ENCODE peak calls at places on chromosomes 1 and 21, in five cellular contexts. One of them, this sample, is unnamed.
A peak's percentile ranks its signal among the peaks of the same experiment; 100 is the strongest.

GRCh38 chr1:201713093-201713810 is 115.7 kb upstream of the IPO9 start:
- DNase-seq in fibroblast of the aortic adventitia: peak; percentile 99
- DNase-seq in cerebellar cortex: peak; percentile 46
- DNase-seq in D341Med: no peak
- DNase-seq in lower leg skin: peak; percentile 96
- DNase-seq in this sample: no peak

GRCh38 chr1:226679853-226680516 is 59.1 kb downstream of the ITPKB start:
- DNase-seq in fibroblast of the aortic adventitia: peak; percentile 77
- DNase-seq in cerebellar cortex: peak; percentile 73
- DNase-seq in D341Med: no peak
- DNase-seq in lower leg skin: peak; percentile 85
- DNase-seq in this sample: peak; percentile 89

GRCh38 chr1:224880593-224881307 is 48.7 kb upstream of the DNAH14 start:
- DNase-seq in fibroblast of the aortic adventitia: no peak
- DNase-seq in cerebellar cortex: no peak
- DNase-seq in D341Med: no peak
- DNase-seq in lower leg skin: no peak
- DNase-seq in this sample: no peak

GRCh38 chr1:92877081-92877711 is 45.4 kb downstream of the RPL5 start:
- DNase-seq in fibroblast of the aortic adventitia: no peak
- DNase-seq in cerebellar cortex: peak; percentile 90
- DNase-seq in D341Med: no peak
- DNase-seq in lower leg skin: no peak
- DNase-seq in this sample: no peak

GRCh38 chr1:82867781-82868180 is 1067.0 kb downstream of the ADGRL2 start:
- DNase-seq in fibroblast of the aortic adventitia: no peak
- DNase-seq in cerebellar cortex: no peak
- DNase-seq in D341Med: no peak
- DNase-seq in lower leg skin: no peak
- DNase-seq in this sample: no peak

GRCh38 chr1:220287129-220287528 is 14.9 kb upstream of the RAB3GAP2 start:
- DNase-seq in fibroblast of the aortic adventitia: no peak
- DNase-seq in cerebellar cortex: no peak
- DNase-seq in D341Med: no peak
- DNase-seq in lower leg skin: no peak
- DNase-seq in this sample: no peak

GRCh38 chr1:241998412-241998921 is 431 bp downstream of the MAP1LC3C start:
- DNase-seq in fibroblast of the aortic adventitia: peak; percentile 91
- DNase-seq in cerebellar cortex: peak; percentile 41
- DNase-seq in D341Med: peak; percentile 74
- DNase-seq in lower leg skin: peak; percentile 78
- DNase-seq in this sample: peak; percentile 73

GRCh38 chr1:200328379-200328778 is 81.5 kb downstream of the ZNF281 start:
- DNase-seq in fibroblast of the aortic adventitia: peak; percentile 68
- DNase-seq in cerebellar cortex: no peak
- DNase-seq in D341Med: no peak
- DNase-seq in lower leg skin: no peak
- DNase-seq in this sample: no peak

GRCh38 chr1:114192328-114192727 is 38.7 kb upstream of the SYT6 start:
- DNase-seq in fibroblast of the aortic adventitia: no peak
- DNase-seq in cerebellar cortex: no peak
- DNase-seq in D341Med: no peak
- DNase-seq in lower leg skin: no peak
- DNase-seq in this sample: no peak

GRCh38 chr1:168570652-168571051 is 5.8 kb upstream of the XCL1 start:
- DNase-seq in fibroblast of the aortic adventitia: no peak
- DNase-seq in cerebellar cortex: no peak
- DNase-seq in D341Med: no peak
- DNase-seq in lower leg skin: no peak
- DNase-seq in this sample: no peak

GRCh38 chr1:58434587-58434986 is 111.9 kb downstream of the OMA1 start:
- DNase-seq in fibroblast of the aortic adventitia: no peak
- DNase-seq in cerebellar cortex: no peak
- DNase-seq in D341Med: no peak
- DNase-seq in lower leg skin: no peak
- DNase-seq in this sample: no peak

GRCh38 chr1:27961646-27962221 is 2.0 kb downstream of the XKR8 start:
- DNase-seq in fibroblast of the aortic adventitia: no peak
- DNase-seq in cerebellar cortex: no peak
- DNase-seq in D341Med: no peak
- DNase-seq in lower leg skin: no peak
- DNase-seq in this sample: no peak

GRCh38 chr21:38806153-38806941 is 618 bp downstream of the ETS2 start:
- DNase-seq in fibroblast of the aortic adventitia: no peak
- DNase-seq in cerebellar cortex: peak; percentile 19
- DNase-seq in D341Med: peak; percentile 67
- DNase-seq in lower leg skin: no peak
- DNase-seq in this sample: peak; percentile 51

GRCh38 chr1:231536099-231536498 is 7.6 kb downstream of the TSNAX start:
- DNase-seq in fibroblast of the aortic adventitia: no peak
- DNase-seq in cerebellar cortex: no peak
- DNase-seq in D341Med: no peak
- DNase-seq in lower leg skin: no peak
- DNase-seq in this sample: no peak

GRCh38 chr1:9058465-9058864 is 11.0 kb downstream of the SLC2A5 start:
- DNase-seq in fibroblast of the aortic adventitia: peak; percentile 23
- DNase-seq in cerebellar cortex: peak; percentile 25
- DNase-seq in D341Med: no peak
- DNase-seq in lower leg skin: no peak
- DNase-seq in this sample: no peak

GRCh38 chr1:44631647-44632510 is 42.4 kb downstream of the TMEM53 start:
- DNase-seq in fibroblast of the aortic adventitia: peak; percentile 81
- DNase-seq in cerebellar cortex: peak; percentile 87
- DNase-seq in D341Med: peak; percentile 88
- DNase-seq in lower leg skin: peak; percentile 86
- DNase-seq in this sample: peak; percentile 96

GRCh38 chr1:202586018-202586821 is 124.0 kb downstream of the SYT2 start:
- DNase-seq in fibroblast of the aortic adventitia: peak; percentile 67
- DNase-seq in cerebellar cortex: peak; percentile 48
- DNase-seq in D341Med: no peak
- DNase-seq in lower leg skin: no peak
- DNase-seq in this sample: peak; percentile 54

GRCh38 chr1:8047686-8048522 is 21.8 kb upstream of the ERRFI1 start:
- DNase-seq in fibroblast of the aortic adventitia: peak; percentile 94
- DNase-seq in cerebellar cortex: no peak
- DNase-seq in D341Med: no peak
- DNase-seq in lower leg skin: no peak
- DNase-seq in this sample: no peak

GRCh38 chr21:42313501-42313969 is 1.7 kb downstream of the TFF3 start:
- DNase-seq in fibroblast of the aortic adventitia: no peak
- DNase-seq in cerebellar cortex: no peak
- DNase-seq in D341Med: no peak
- DNase-seq in lower leg skin: no peak
- DNase-seq in this sample: no peak

GRCh38 chr1:72845342-72845741 is 563.0 kb upstream of the NEGR1 start:
- DNase-seq in fibroblast of the aortic adventitia: peak; percentile 8
- DNase-seq in cerebellar cortex: no peak
- DNase-seq in D341Med: peak; percentile 38
- DNase-seq in lower leg skin: no peak
- DNase-seq in this sample: no peak

GRCh38 chr1:62991152-62991551 is 207.2 kb downstream of the ATG4C start:
- DNase-seq in fibroblast of the aortic adventitia: no peak
- DNase-seq in cerebellar cortex: no peak
- DNase-seq in D341Med: no peak
- DNase-seq in lower leg skin: no peak
- DNase-seq in this sample: no peak

GRCh38 chr1:159652506-159652905 is 61.9 kb downstream of the CRP start:
- DNase-seq in fibroblast of the aortic adventitia: peak; percentile 2
- DNase-seq in cerebellar cortex: no peak
- DNase-seq in D341Med: no peak
- DNase-seq in lower leg skin: no peak
- DNase-seq in this sample: no peak

GRCh38 chr1:13708380-13709010 is 8.5 kb downstream of the PRDM2 start:
- DNase-seq in fibroblast of the aortic adventitia: no peak
- DNase-seq in cerebellar cortex: no peak
- DNase-seq in D341Med: no peak
- DNase-seq in lower leg skin: no peak
- DNase-seq in this sample: no peak

GRCh38 chr1:171566467-171566866 is 55.6 kb upstream of the MYOCOS start:
- DNase-seq in fibroblast of the aortic adventitia: peak; percentile 6
- DNase-seq in cerebellar cortex: peak; percentile 64
- DNase-seq in D341Med: no peak
- DNase-seq in lower leg skin: no peak
- DNase-seq in this sample: no peak

GRCh38 chr1:155931332-155932038 is 2.7 kb downstream of the KHDC4 start:
- DNase-seq in fibroblast of the aortic adventitia: peak; percentile 28
- DNase-seq in cerebellar cortex: no peak
- DNase-seq in D341Med: no peak
- DNase-seq in lower leg skin: no peak
- DNase-seq in this sample: no peak

GRCh38 chr1:174448964-174449363 is 1.2 kb downstream of the GPR52 start:
- DNase-seq in fibroblast of the aortic adventitia: peak; percentile 49
- DNase-seq in cerebellar cortex: peak; percentile 48
- DNase-seq in D341Med: no peak
- DNase-seq in lower leg skin: no peak
- DNase-seq in this sample: no peak

GRCh38 chr1:228372183-228373003 is 34.2 kb downstream of the TRIM11 start:
- DNase-seq in fibroblast of the aortic adventitia: no peak
- DNase-seq in cerebellar cortex: no peak
- DNase-seq in D341Med: no peak
- DNase-seq in lower leg skin: no peak
- DNase-seq in this sample: no peak

GRCh38 chr1:230268371-230269170 is 157.6 kb downstream of the PGBD5 start:
- DNase-seq in fibroblast of the aortic adventitia: peak; percentile 75
- DNase-seq in cerebellar cortex: peak; percentile 54
- DNase-seq in D341Med: peak; percentile 85
- DNase-seq in lower leg skin: no peak
- DNase-seq in this sample: no peak

GRCh38 chr1:157168015-157168414 is 29.8 kb upstream of the ETV3 start:
- DNase-seq in fibroblast of the aortic adventitia: no peak
- DNase-seq in cerebellar cortex: no peak
- DNase-seq in D341Med: no peak
- DNase-seq in lower leg skin: no peak
- DNase-seq in this sample: no peak

GRCh38 chr1:37919277-37919676 is 27.6 kb downstream of the INPP5B start:
- DNase-seq in fibroblast of the aortic adventitia: peak; percentile 14
- DNase-seq in cerebellar cortex: peak; percentile 33
- DNase-seq in D341Med: peak; percentile 45
- DNase-seq in lower leg skin: no peak
- DNase-seq in this sample: no peak

This sample was measured in B cell.